ENCODE peak calls at places on chromosomes 6 and 20, in ten cellular contexts. P is endodermal cell; J is fibroblast of lung; B is GM12878; F is left ventricle myocardium inferior; H is CD8-positive, alpha-beta T cell; R is AG10803; I is fibroblast of mammary gland; M is NB4; K is H1. U is an unnamed sample.

GRCh38 chr6:47302043-47302442 is 7.7 kb downstream of the TNFRSF21 start:
- DNase-seq in I (no peak), K (no peak), R (no peak), J (no peak), H (no peak), P (no peak), M (no peak), F (no peak), B (no peak), U (no peak)

GRCh38 chr6:125791151-125791819 is 525 bp downstream of the NCOA7 start:
- DNase-seq in H (peak; percentile 13), F (no peak), I (peak; percentile 63), B (no peak), R (peak; percentile 47), K (no peak), J (peak; percentile 58), M (peak; percentile 66), P (peak; percentile 71), U (peak; percentile 70)

GRCh38 chr20:41029150-41029872 is 689 bp downstream of the TOP1 start:
- DNase-seq in P (peak; percentile 73), I (no peak), M (peak; percentile 64), J (no peak), B (no peak), K (no peak), H (peak; percentile 23), F (peak; percentile 34), R (no peak), U (no peak)

GRCh38 chr6:116397960-116398359 is 27.2 kb downstream of the DSE start:
- DNase-seq in H (no peak), J (peak; percentile 81), F (no peak), P (no peak), B (no peak), K (no peak), M (no peak), I (peak; percentile 64), R (peak; percentile 86), U (peak; percentile 78)

GRCh38 chr6:56804996-56805395 is 149.9 kb upstream of the BEND6 start:
- DNase-seq in P (no peak), M (no peak), K (no peak), I (peak; percentile 86), H (no peak), R (peak; percentile 64), F (no peak), B (no peak), J (peak; percentile 89), U (peak; percentile 66)

GRCh38 chr6:12749531-12750379 is 33.2 kb downstream of the PHACTR1 start:
- DNase-seq in B (no peak), H (no peak), R (peak; percentile 23), J (peak; percentile 10), F (no peak), K (peak; percentile 25), I (no peak), M (no peak), P (peak; percentile 91), U (no peak)

GRCh38 chr6:31358302-31358701 is 1.3 kb upstream of the HLA-B start:
- DNase-seq in P (no peak), I (no peak), R (no peak), K (no peak), J (no peak), B (no peak), F (no peak), M (no peak), H (no peak), U (no peak)

GRCh38 chr6:16369989-16370388 is 131.6 kb downstream of the GMPR start:
- DNase-seq in P (peak; percentile 16), B (no peak), R (no peak), M (no peak), J (no peak), K (no peak), F (no peak), I (no peak), H (no peak), U (no peak)

GRCh38 chr20:4519530-4519929 is 202.2 kb upstream of the PRND start:
- DNase-seq in M (peak; percentile 46), R (no peak), J (no peak), H (no peak), P (peak; percentile 91), F (no peak), K (no peak), B (no peak), I (peak; percentile 22), U (no peak)
- TF ChIP-seq CTCF in M (peak; percentile 76), R (peak; percentile 19), J (peak; percentile 40), H (no peak), P (peak; percentile 91), F (peak; percentile 32), K (peak; percentile 77), B (peak; percentile 22), I (peak; percentile 62), U (peak; percentile 43)

GRCh38 chr6:37513576-37513975 is 13.9 kb upstream of the CCDC167 start:
- DNase-seq in H (no peak), F (no peak), K (no peak), I (no peak), J (no peak), M (no peak), P (peak; percentile 65), R (no peak), B (no peak), U (no peak)
- H3K4me3 ChIP-seq in H (no peak overlapping the region), F (no peak overlapping the region), K (peak overlapping the region; percentile 49), I (no peak overlapping the region), J (no peak overlapping the region), M (no peak overlapping the region), P (no peak overlapping the region), R (no peak overlapping the region), B (no peak overlapping the region), U (no peak overlapping the region)

DNA sequence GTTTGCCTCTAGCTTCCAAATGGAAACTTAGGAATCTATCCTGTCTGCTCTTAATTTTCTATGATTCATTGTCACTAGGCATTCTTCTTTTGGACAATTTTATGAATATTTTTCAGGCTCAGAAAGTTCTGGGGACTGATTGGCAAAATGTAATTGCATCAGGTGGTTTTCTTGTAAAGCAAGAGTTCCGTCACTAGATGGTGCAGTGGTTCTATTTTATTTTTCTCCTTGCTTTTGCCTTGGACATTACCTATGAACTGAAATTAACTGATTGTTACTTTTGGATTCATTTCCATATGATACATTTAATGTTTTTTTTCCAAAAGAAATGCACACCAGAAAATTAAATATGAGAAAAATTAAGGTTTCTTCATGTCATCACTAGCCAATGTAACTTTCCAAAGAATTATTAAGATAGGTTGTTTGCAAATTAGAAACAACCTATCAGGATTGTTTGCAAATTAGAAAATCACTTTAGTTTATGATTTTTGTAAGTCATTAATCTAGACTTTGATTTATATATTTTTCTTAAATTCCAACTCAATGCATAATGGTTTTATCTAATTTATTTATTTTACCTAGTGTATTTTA is 48.0 kb downstream of the TMEM170B start:
- DNase-seq in R (peak; percentile 63), J (peak; percentile 50), I (peak; percentile 68), K (no peak), F (no peak), H (no peak), P (no peak), M (peak; percentile 68), B (peak; percentile 32), U (peak; percentile 76)
- TF ChIP-seq CTCF in R (peak; percentile 70), J (peak; percentile 62), I (peak; percentile 58), K (no peak), F (peak; percentile 75), H (peak; percentile 22), P (peak; percentile 85), M (peak; percentile 50), B (peak; percentile 67), U (peak; percentile 58)

GRCh38 chr20:63499333-63499969 is 568 bp upstream of the EEF1A2 start:
- DNase-seq in I (no peak), K (no peak), J (no peak), P (peak; percentile 73), H (no peak), F (no peak), M (no peak), B (no peak), R (no peak), U (no peak)

GRCh38 chr20:63498950-63499332 is at the start of gene EEF1A2:
- DNase-seq in K (no peak), J (no peak), H (peak; percentile 26), F (peak; percentile 57), R (no peak), I (no peak), B (no peak), P (peak; percentile 66), M (no peak), U (no peak)

GRCh38 chr20:63497138-63497945 is 1.5 kb downstream of the EEF1A2 start:
- DNase-seq in F (peak; percentile 58), H (no peak), M (no peak), I (no peak), R (no peak), K (no peak), B (no peak), J (no peak), P (no peak), U (no peak)

GRCh38 chr20:63496404-63497120 is 2.3 kb downstream of the EEF1A2 start:
- DNase-seq in H (no peak), R (peak; percentile 4), I (no peak), J (no peak), B (no peak), K (no peak), P (no peak), F (no peak), M (no peak), U (no peak)

GRCh38 chr20:63497946-63498935 is 642 bp downstream of the EEF1A2 start:
- DNase-seq in R (peak; percentile 30), P (peak; percentile 75), M (peak; percentile 39), F (peak; percentile 68), B (no peak), I (peak; percentile 23), K (no peak), J (peak; percentile 42), H (no peak), U (no peak)
- H3K4me3 ChIP-seq in R (no peak overlapping the region), P (no peak overlapping the region), M (no peak overlapping the region), F (peak overlapping the region; percentile 77), B (no peak overlapping the region), I (no peak overlapping the region), K (peak overlapping the region; percentile 66), J (no peak overlapping the region), H (no peak overlapping the region), U (no peak overlapping the region)